ENCODE peak calls at places on chromosomes 3 and 15, in four cellular contexts. X is EH, R is iPS-NIHi11, H is sciatic nerve. T is an unnamed sample.
A peak's percentile ranks its signal among the peaks of the same experiment; 100 is the strongest.

GRCh38 chr15:101604124-101604874 is 47.9 kb downstream of the TM2D3 start:
- DNase-seq in H (no peak), R (no peak), X (no peak), T (no peak)

GRCh38 chr15:70102827-70103226 is 5.1 kb upstream of the TLE3 start:
- DNase-seq in H (no peak), R (no peak), X (no peak), T (no peak)

GRCh38 chr3:4656059-4656458 is 162.9 kb downstream of the ITPR1 start:
- DNase-seq in R (peak; percentile 79), X (peak; percentile 76), H (peak; percentile 78), T (no peak)

GRCh38 chr3:29871087-29871486 is 590.2 kb downstream of the RBMS3 start:
- DNase-seq in X (no peak), R (peak; percentile 5), H (no peak), T (no peak)

GRCh38 chr3:108127301-108127988 is 36.6 kb upstream of the CD47 start:
- DNase-seq in R (no peak), X (no peak), H (no peak), T (no peak)

GRCh38 chr15:38251726-38252480 is 733 bp upstream of the SPRED1 start:
- DNase-seq in R (peak; percentile 80), X (peak; percentile 96), H (peak; percentile 94), T (peak; percentile 97)

GRCh38 chr15:32790352-32790999 is 72.7 kb downstream of the GREM1 start:
- DNase-seq in H (no peak), R (no peak), X (peak; percentile 86), T (no peak)

GRCh38 chr3:119643528-119643927 is 16.9 kb downstream of the POPDC2 start:
- DNase-seq in X (peak; percentile 86), R (no peak), H (no peak), T (no peak)

GRCh38 chr3:187639912-187640822 is 30.0 kb downstream of the SST start:
- DNase-seq in R (no peak), X (peak; percentile 15), H (no peak), T (no peak)

GRCh38 chr15:29066310-29066709 is 180.5 kb downstream of the APBA2 start:
- DNase-seq in H (no peak), X (no peak), R (no peak), T (no peak)

T was measured in iPS DF 19.7.